ENCODE peak calls at places on chromosome 10, in five cellular contexts. D is HFFc6, U is NCI-H1105, M is Calu3, P is AG08396. X is an unnamed sample.
A peak's percentile ranks its signal among the peaks of the same experiment; 100 is the strongest.

GRCh38 chr10:74189999-74190421 is 39.0 kb downstream of the ADK start:
- DNase-seq in M (peak; percentile 59), D (peak; percentile 98), P (peak; percentile 43), U (no peak), X (peak; percentile 98)

GRCh38 chr10:102850025-102850518 is 4.0 kb upstream of the BORCS7 start:
- DNase-seq in U (no peak), D (no peak), M (no peak), P (no peak), X (no peak)

GRCh38 chr10:15546606-15547005 is 173.1 kb downstream of the ITGA8 start:
- DNase-seq in M (no peak), P (no peak), U (no peak), D (no peak), X (no peak)

GRCh38 chr10:124626759-124627380 is 117.3 kb downstream of the FAM53B start:
- DNase-seq in M (peak; percentile 77), U (no peak), P (no peak), D (no peak), X (peak; percentile 94)

GRCh38 chr10:97475936-97476594 is 22.2 kb downstream of the MMS19 start:
- DNase-seq in M (no peak), U (no peak), P (peak; percentile 61), D (peak; percentile 67), X (no peak)

GRCh38 chr10:8365935-8366911 is 311.7 kb downstream of the GATA3 start:
- DNase-seq in P (no peak), D (no peak), U (no peak), M (peak; percentile 89), X (peak; percentile 98)

GRCh38 chr10:43408710-43409384 is at the start of gene HNRNPF:
- DNase-seq in D (peak; percentile 89), U (peak; percentile 84), M (peak; percentile 97), P (peak; percentile 95), X (peak; percentile 89)

GRCh38 chr10:103592186-103593021 is 98.9 kb downstream of the NEURL1 start:
- DNase-seq in P (peak; percentile 81), M (peak; percentile 57), U (no peak), D (no peak), X (peak; percentile 41)

GRCh38 chr10:43962346-43963191 is 313.9 kb upstream of the ZNF32 start:
- DNase-seq in M (no peak), P (peak; percentile 58), U (no peak), D (no peak), X (no peak)

GRCh38 chr10:124697443-124697836 is 46.7 kb downstream of the FAM53B start:
- DNase-seq in D (no peak), M (no peak), P (no peak), U (no peak), X (no peak)

GRCh38 chr10:99172130-99172738 is 63.4 kb downstream of the HPSE2 start:
- DNase-seq in M (peak; percentile 35), U (no peak), P (peak; percentile 52), D (peak; percentile 61), X (peak; percentile 36)

GRCh38 chr10:102334106-102334505 is 61.4 kb upstream of the NFKB2 start:
- DNase-seq in U (no peak), M (no peak), P (no peak), D (no peak), X (no peak)

GRCh38 chr10:109647627-109648026 is 275.7 kb downstream of the XPNPEP1 start:
- DNase-seq in M (no peak), D (no peak), P (no peak), U (no peak), X (no peak)

GRCh38 chr10:21473541-21473940 is 51.9 kb downstream of the SKIDA1 start:
- DNase-seq in D (no peak), U (no peak), P (no peak), M (no peak), X (no peak)

GRCh38 chr10:28892818-28893547 is 215.7 kb downstream of the BAMBI start:
- DNase-seq in U (no peak), D (no peak), M (no peak), P (no peak), X (no peak)

GRCh38 chr10:97004591-97004990 is 172.5 kb downstream of the LCOR start:
- DNase-seq in U (no peak), D (no peak), M (no peak), P (no peak), X (no peak)

GRCh38 chr10:35415505-35415904 is 79.2 kb downstream of the CCNY start:
- DNase-seq in P (no peak), D (no peak), U (no peak), M (no peak), X (no peak)

GRCh38 chr10:48511855-48512191 is 93.0 kb downstream of the ARHGAP22 start:
- DNase-seq in P (no peak), U (no peak), M (no peak), D (no peak), X (no peak)

GRCh38 chr10:104318096-104318725 is 20.1 kb downstream of the ITPRIP start:
- DNase-seq in M (no peak), P (no peak), D (no peak), U (no peak), X (no peak)

GRCh38 chr10:77027576-77027975 is 610.0 kb downstream of the KCNMA1 start:
- DNase-seq in P (no peak), D (no peak), U (no peak), M (no peak), X (no peak)

GRCh38 chr10:93452143-93452542 is 30.0 kb downstream of the MYOF start:
- DNase-seq in D (no peak), M (no peak), P (no peak), U (no peak), X (no peak)

GRCh38 chr10:21100871-21101514 is 203.9 kb upstream of the NEBL start:
- DNase-seq in D (no peak), U (no peak), M (no peak), P (no peak), X (peak; percentile 70)

GRCh38 chr10:122258136-122259074 is 12.7 kb upstream of the BTBD16 start:
- DNase-seq in U (no peak), M (no peak), P (peak; percentile 65), D (peak; percentile 34), X (no peak)

GRCh38 chr10:80474597-80474910 is 20.4 kb downstream of the TSPAN14 start:
- DNase-seq in P (no peak), U (no peak), M (no peak), D (no peak), X (no peak)

GRCh38 chr10:130769146-130770017 is 542.1 kb downstream of the TCERG1L start:
- DNase-seq in P (no peak), D (no peak), U (no peak), M (no peak), X (no peak)

GRCh38 chr10:53091574-53091973 is 319.0 kb upstream of the MBL2 start:
- DNase-seq in P (no peak), D (no peak), M (no peak), U (no peak), X (no peak)

GRCh38 chr10:109894516-109894915 is 28.8 kb downstream of the XPNPEP1 start:
- DNase-seq in U (peak; percentile 13), M (no peak), D (peak; percentile 12), P (peak; percentile 39), X (no peak)

GRCh38 chr10:14553434-14553833 is 221.3 kb downstream of the FAM107B start:
- DNase-seq in M (no peak), P (peak; percentile 60), U (no peak), D (peak; percentile 72), X (no peak)

GRCh38 chr10:43973801-43974200 is 325.1 kb upstream of the ZNF32 start:
- DNase-seq in D (no peak), P (no peak), M (no peak), U (no peak), X (no peak)

GRCh38 chr10:101214446-101215396 is 14.5 kb downstream of the LBX1 start:
- DNase-seq in P (peak; percentile 78), M (peak; percentile 73), U (peak; percentile 76), D (peak; percentile 10), X (no peak)

GRCh38 chr10:111076191-111076681 is 593 bp upstream of the ADRA2A start:
- DNase-seq in U (peak; percentile 38), D (no peak), M (peak; percentile 71), P (peak; percentile 81), X (no peak)

GRCh38 chr10:121310151-121310711 is 288.0 kb downstream of the FGFR2 start:
- DNase-seq in P (no peak), M (no peak), D (no peak), U (no peak), X (no peak)

GRCh38 chr10:86025509-86025908 is 341.1 kb downstream of the GRID1 start:
- DNase-seq in P (no peak), D (no peak), U (no peak), M (no peak), X (no peak)

GRCh38 chr10:120927352-120927751 is 76.2 kb downstream of the WDR11 start:
- DNase-seq in U (no peak), P (no peak), D (no peak), M (no peak), X (no peak)

GRCh38 chr10:73717564-73717963 is 19.7 kb upstream of the AGAP5 start:
- DNase-seq in M (no peak), U (no peak), P (no peak), D (no peak), X (no peak)

GRCh38 chr10:3438608-3439007 is 266.0 kb upstream of the PITRM1 start:
- DNase-seq in M (no peak), U (no peak), D (no peak), P (no peak), X (no peak)

GRCh38 chr10:128069351-128070051 is 56.7 kb downstream of the MKI67 start:
- DNase-seq in D (peak; percentile 50), P (peak; percentile 75), M (peak; percentile 73), U (peak; percentile 45), X (peak; percentile 48)

GRCh38 chr10:99343262-99343661 is 14.1 kb downstream of the CNNM1 start:
- DNase-seq in U (no peak), D (no peak), P (no peak), M (no peak), X (no peak)

GRCh38 chr10:131653550-131654470 is 247.0 kb upstream of the PPP2R2D start:
- DNase-seq in U (no peak), P (no peak), D (no peak), M (no peak), X (no peak)

GRCh38 chr10:92757066-92757716 is 67.4 kb downstream of the HHEX start:
- DNase-seq in U (no peak), D (peak; percentile 72), M (peak; percentile 55), P (peak; percentile 85), X (peak; percentile 32)

X was measured in PC-9.